ENCODE peak calls at places on chromosomes 11 and 22, in four cellular contexts. H is foreskin keratinocyte, G is fibroblast of mammary gland, Y is lower lobe of right lung. Z is an unnamed sample.

GRCh38 chr11:113644605-113645004 is 61.5 kb downstream of the TMPRSS5 start:
- DNase-seq in H (no peak), Y (no peak), G (no peak), Z (no peak)

GRCh38 chr11:129089279-129089678 is 102.8 kb downstream of the ARHGAP32 start:
- DNase-seq in H (no peak), Y (no peak), G (no peak), Z (no peak)

GRCh38 chr11:122776546-122776945 is 61.8 kb upstream of the CRTAM start:
- DNase-seq in H (no peak), Y (no peak), G (peak; percentile 51), Z (no peak)

GRCh38 chr11:20261526-20261925 is 101.3 kb upstream of the DBX1 start:
- DNase-seq in G (no peak), H (no peak), Y (no peak), Z (no peak)

GRCh38 chr11:90318651-90319050 is 95.8 kb upstream of the CHORDC1 start:
- DNase-seq in H (no peak), G (no peak), Y (no peak), Z (no peak)

GRCh38 chr11:63592975-63593395 is 21.2 kb downstream of the PLAAT3 start:
- DNase-seq in G (peak; percentile 41), H (no peak), Y (no peak), Z (no peak)

GRCh38 chr22:37195921-37196320 is 7.9 kb upstream of the C1QTNF6 start:
- DNase-seq in Y (no peak), G (peak; percentile 65), H (peak; percentile 27), Z (no peak)

GRCh38 chr11:77095551-77096490 is 6.8 kb upstream of the OMP start:
- DNase-seq in H (no peak), Y (peak; percentile 21), G (no peak), Z (no peak)

GRCh38 chr11:68978931-68979591 is 1.7 kb downstream of the MRGPRD start:
- DNase-seq in Y (peak; percentile 38), H (no peak), G (no peak), Z (no peak)

GRCh38 chr11:118375980-118376379 is 16.6 kb downstream of the UBE4A start:
- DNase-seq in G (no peak), Y (no peak), H (no peak), Z (no peak)

GRCh38 chr11:17528906-17529813 is 15.1 kb downstream of the USH1C start:
- DNase-seq in G (no peak), Y (no peak), H (no peak), Z (no peak)

GRCh38 chr11:133570376-133570775 is 38.1 kb upstream of the OPCML start:
- DNase-seq in G (no peak), H (no peak), Y (no peak), Z (no peak)

GRCh38 chr11:125201525-125202121 is 37.1 kb downstream of the PKNOX2 start:
- DNase-seq in G (no peak), Y (no peak), H (no peak), Z (peak; percentile 14)

GRCh38 chr11:119474682-119475596 is 52.0 kb upstream of the THY1 start:
- DNase-seq in Y (no peak), H (no peak), G (peak; percentile 97), Z (peak; percentile 29)

GRCh38 chr11:65786786-65787636 is at the start of gene OVOL1:
- DNase-seq in G (no peak), Y (peak; percentile 81), H (no peak), Z (no peak)

GRCh38 chr11:72224587-72225410 is at the start of gene INPPL1:
- DNase-seq in H (no peak), Y (peak; percentile 73), G (peak; percentile 18), Z (no peak)

GRCh38 chr11:115623021-115623451 is 118.8 kb upstream of the CADM1 start:
- DNase-seq in Y (peak; percentile 57), H (peak; percentile 74), G (peak; percentile 62), Z (peak; percentile 97)

GRCh38 chr11:27868226-27868625 is 168.0 kb upstream of the BDNF start:
- DNase-seq in H (no peak), Y (no peak), G (no peak), Z (no peak)

GRCh38 chr11:111602865-111603632 is 800 bp downstream of the SIK2 start:
- DNase-seq in H (no peak), G (peak; percentile 52), Y (peak; percentile 68), Z (no peak)

GRCh38 chr22:20639750-20640149 is 132.3 kb downstream of the MED15 start:
- DNase-seq in Y (no peak), H (no peak), G (no peak), Z (no peak)

GRCh38 chr22:41699264-41700104 is at the start of gene MEI1:
- DNase-seq in Y (peak; percentile 88), G (peak; percentile 74), H (peak; percentile 5), Z (no peak)

GRCh38 chr11:12815931-12816494 is 141.8 kb downstream of the TEAD1 start:
- DNase-seq in Y (no peak), G (no peak), H (no peak), Z (no peak)
- TF ChIP-seq CTCF in Y (no peak), G (no peak), H (no peak), Z (no peak)

DNA sequence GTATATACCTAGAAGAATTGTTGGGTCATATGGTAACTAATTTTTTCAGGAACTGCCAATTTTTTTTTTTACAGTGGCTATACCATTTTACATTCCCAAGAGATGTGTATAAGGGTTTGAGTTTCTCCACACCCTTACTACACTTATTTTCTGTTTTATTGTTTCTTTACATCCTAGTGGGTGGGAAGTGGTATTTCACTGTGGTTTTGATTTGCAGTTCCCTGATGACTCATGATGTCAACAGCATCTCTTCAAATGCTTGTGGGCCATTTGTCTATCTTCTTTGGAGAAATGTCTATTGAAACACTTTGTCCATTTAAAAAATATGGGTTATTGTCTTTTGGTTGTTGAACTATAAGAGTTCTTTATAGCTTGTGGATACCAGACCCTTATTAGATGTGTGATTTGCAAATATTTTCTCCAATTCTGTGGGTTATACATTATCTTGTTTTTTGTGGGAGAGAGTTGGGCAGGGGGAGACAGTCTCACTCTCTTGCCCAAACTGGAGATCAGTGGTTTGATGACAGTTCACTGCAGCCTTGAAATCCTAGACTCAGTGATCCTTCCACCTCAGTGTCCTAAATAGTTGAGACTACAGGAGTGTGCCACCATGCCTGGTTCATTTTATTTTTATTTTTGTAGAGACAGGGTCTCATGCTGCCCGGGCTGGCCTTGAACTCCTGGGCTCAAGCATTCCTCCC is 30.3 kb upstream of the PISD start:
- DNase-seq in Y (no peak), G (peak; percentile 70), H (peak; percentile 58), Z (peak; percentile 14)
- TF ChIP-seq CTCF in Y (no peak), G (no peak), H (no peak), Z (no peak)

DNA sequence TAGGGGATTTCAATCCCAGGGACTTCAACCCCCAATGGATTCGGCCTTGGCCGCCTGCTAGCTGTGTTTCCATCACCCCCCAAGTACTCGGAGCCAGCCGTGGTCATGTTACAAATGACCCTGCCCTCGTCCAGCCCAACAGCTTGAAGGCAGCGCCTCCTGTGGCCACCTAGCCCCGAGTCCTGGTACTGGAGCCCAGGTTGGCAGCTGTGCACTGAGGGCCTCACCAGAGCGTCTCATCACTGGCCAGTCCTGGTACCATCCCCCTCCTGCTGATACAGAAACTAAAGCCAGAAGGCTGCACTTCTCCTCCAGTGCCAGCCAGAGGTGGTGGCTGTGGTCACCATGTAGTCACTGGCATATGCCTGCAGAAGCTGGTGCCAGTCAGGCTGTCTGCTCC is 44.9 kb upstream of the FADD start:
- DNase-seq in G (no peak), Y (no peak), H (no peak), Z (no peak)
- TF ChIP-seq CTCF in G (peak; percentile 10), Y (peak; percentile 10), H (peak; percentile 41), Z (peak; percentile 42)

DNA sequence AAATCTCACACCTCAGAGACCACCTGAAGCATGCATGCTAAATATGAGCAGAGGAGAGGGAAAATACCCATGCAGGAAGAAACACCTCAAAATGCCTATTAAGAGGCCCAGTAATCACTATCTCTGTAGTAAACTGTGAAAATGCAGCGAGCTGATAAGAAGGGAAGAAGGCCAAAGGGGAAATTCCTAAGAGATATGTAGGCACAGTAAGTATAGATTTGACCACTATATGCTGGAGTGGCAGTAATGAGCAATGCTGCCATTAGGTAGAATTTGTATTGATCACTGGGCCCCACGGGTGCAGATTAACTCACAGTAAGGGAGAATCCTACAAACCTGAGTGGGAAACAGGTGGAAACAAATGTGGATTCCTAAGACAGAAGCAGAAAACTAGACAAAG is 1813.1 kb upstream of the RAG2 start:
- DNase-seq in H (no peak), Y (no peak), G (no peak), Z (no peak)
- TF ChIP-seq CTCF in H (no peak), Y (no peak), G (no peak), Z (peak; percentile 3)

GRCh38 chr11:22089609-22090008 is 103.3 kb upstream of the ANO5 start:
- DNase-seq in G (no peak), H (no peak), Y (no peak), Z (no peak)
- TF ChIP-seq CTCF in G (no peak), H (no peak), Y (no peak), Z (no peak)